ENCODE peak calls at places on chromosomes 4 and X, in four cellular contexts. One of them, this sample, is unnamed.

GRCh38 chr4:176769519-176769918 is 23.2 kb downstream of the VEGFC start:
- DNase-seq in HepG2: no peak
- DNase-seq in K562: no peak
- DNase-seq in SK-N-SH: no peak
- DNase-seq in this sample: no peak

GRCh38 chr4:115154826-115155225 is 41.4 kb upstream of the NDST4 start:
- DNase-seq in K562: no peak
- DNase-seq in SK-N-SH: no peak
- DNase-seq in HepG2: no peak
- DNase-seq in this sample: no peak

GRCh38 chrX:110755061-110755460 is 40.6 kb downstream of the CHRDL1 start:
- DNase-seq in K562: no peak
- DNase-seq in HepG2: no peak
- DNase-seq in SK-N-SH: no peak
- DNase-seq in this sample: no peak

GRCh38 chr4:98570160-98570797 is 88.1 kb downstream of the TSPAN5 start:
- DNase-seq in K562: no peak
- DNase-seq in SK-N-SH: no peak
- DNase-seq in HepG2: no peak
- DNase-seq in this sample: no peak

GRCh38 chr4:117560329-117560728 is 474.0 kb upstream of the NDST3 start:
- DNase-seq in HepG2: no peak
- DNase-seq in K562: no peak
- DNase-seq in SK-N-SH: no peak
- DNase-seq in this sample: peak

GRCh38 chrX:119756926-119757635 is 1.3 kb upstream of the SOWAHD start:
- DNase-seq in K562: no peak
- DNase-seq in HepG2: peak
- DNase-seq in SK-N-SH: no peak
- DNase-seq in this sample: no peak

GRCh38 chrX:72712094-72712755 is 1.9 kb downstream of the PHKA1 start:
- DNase-seq in HepG2: no peak
- DNase-seq in SK-N-SH: peak
- DNase-seq in K562: peak
- DNase-seq in this sample: no peak

GRCh38 chr4:141686146-141686775 is 49.9 kb downstream of the IL15 start:
- DNase-seq in SK-N-SH: no peak
- DNase-seq in HepG2: no peak
- DNase-seq in K562: no peak
- DNase-seq in this sample: peak

GRCh38 chr4:130257271-130257670 is 1161.3 kb downstream of the C4orf33 start:
- DNase-seq in SK-N-SH: no peak
- DNase-seq in K562: no peak
- DNase-seq in HepG2: no peak
- DNase-seq in this sample: no peak
- TF ChIP-seq JUND in SK-N-SH: no peak
- TF ChIP-seq JUND in K562: no peak
- TF ChIP-seq JUND in HepG2: no peak
- TF ChIP-seq JUND in this sample: no peak

GRCh38 chr4:151948351-151949016 is 187.7 kb upstream of the GATB start:
- DNase-seq in SK-N-SH: no peak
- DNase-seq in K562: no peak
- DNase-seq in HepG2: no peak
- DNase-seq in this sample: no peak
- TF ChIP-seq ELF1 in SK-N-SH: no peak
- TF ChIP-seq ELF1 in K562: no peak
- TF ChIP-seq ELF1 in HepG2: no peak
- TF ChIP-seq ELF1 in this sample: no peak

GRCh38 chrX:9148626-9149385 is 114.9 kb upstream of the FAM9B start:
- DNase-seq in HepG2: no peak
- DNase-seq in K562: no peak
- DNase-seq in SK-N-SH: no peak
- DNase-seq in this sample: no peak
- TF ChIP-seq JUND in HepG2: no peak
- TF ChIP-seq JUND in K562: no peak
- TF ChIP-seq JUND in SK-N-SH: no peak
- TF ChIP-seq JUND in this sample: no peak

DNA sequence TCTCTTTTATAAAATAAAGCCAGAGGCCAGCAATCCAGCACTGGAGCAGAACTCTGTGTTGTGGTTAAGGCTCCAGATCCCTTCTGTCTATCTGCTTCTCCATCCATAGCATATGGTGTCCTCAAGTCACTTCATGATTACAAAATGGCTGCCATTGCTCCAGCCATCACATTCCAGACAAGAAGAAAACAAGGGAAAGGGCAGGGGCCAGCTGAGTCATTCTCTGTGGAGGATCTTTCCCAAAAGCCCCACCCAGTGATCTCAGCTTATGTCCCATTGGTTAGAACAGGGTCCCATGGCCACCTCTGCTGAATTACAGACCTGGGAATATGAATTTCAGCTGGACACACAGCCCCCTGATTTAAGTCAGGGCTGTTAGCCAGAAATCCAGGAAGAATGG is 34.1 kb upstream of the MAN2B2 start:
- DNase-seq in K562: no peak
- DNase-seq in HepG2: no peak
- DNase-seq in SK-N-SH: no peak
- DNase-seq in this sample: peak
- TF ChIP-seq ELF1 in K562: no peak
- TF ChIP-seq ELF1 in HepG2: no peak
- TF ChIP-seq ELF1 in SK-N-SH: no peak
- TF ChIP-seq ELF1 in this sample: no peak

GRCh38 chr4:78588894-78589545 is 37.5 kb downstream of the ANXA3 start:
- DNase-seq in K562: no peak
- DNase-seq in HepG2: no peak
- DNase-seq in SK-N-SH: no peak
- DNase-seq in this sample: no peak
- TF ChIP-seq JUND in K562: no peak
- TF ChIP-seq JUND in HepG2: no peak
- TF ChIP-seq JUND in SK-N-SH: no peak
- TF ChIP-seq JUND in this sample: no peak

GRCh38 chrX:2640436-2641150 is 50.5 kb upstream of the CD99 start:
- DNase-seq in K562: no peak
- DNase-seq in SK-N-SH: no peak
- DNase-seq in HepG2: no peak
- DNase-seq in this sample: no peak
- TF ChIP-seq ELF1 in K562: no peak
- TF ChIP-seq ELF1 in SK-N-SH: no peak
- TF ChIP-seq ELF1 in HepG2: no peak
- TF ChIP-seq ELF1 in this sample: no peak

This sample was measured in HCT116.